ENCODE peak calls at places on chromosomes 13 and 19, in six cellular contexts. H is K562, T is NB4, D is A549, B is GM12878, X is HepG2. Q is an unnamed sample.

GRCh38 chr19:36963262-36963661 is 47.1 kb downstream of the ZNF568 start:
- DNase-seq in H (no peak), T (no peak), D (no peak), B (no peak), X (no peak), Q (no peak)

GRCh38 chr19:10544242-10544752 is 593 bp downstream of the ATG4D start:
- DNase-seq in H (peak; percentile 65), T (peak; percentile 65), D (no peak), B (no peak), X (no peak), Q (no peak)

GRCh38 chr13:112822851-112823250 is 133.0 kb downstream of the ATP11A start:
- DNase-seq in H (no peak), T (no peak), D (no peak), B (no peak), X (no peak), Q (no peak)

GRCh38 chr13:60425332-60425731 is 28.3 kb downstream of the TDRD3 start:
- DNase-seq in H (no peak), T (no peak), D (no peak), B (no peak), X (no peak), Q (no peak)

GRCh38 chr13:26051231-26052135 is at the start of gene SHISA2:
- DNase-seq in H (no peak), T (peak; percentile 72), D (no peak), B (no peak), X (no peak), Q (peak; percentile 69)

GRCh38 chr19:54653181-54653809 is 9.5 kb upstream of the LILRB4 start:
- DNase-seq in H (peak; percentile 58), T (peak; percentile 56), D (peak; percentile 67), B (no peak), X (peak; percentile 8), Q (peak; percentile 22)

GRCh38 chr19:14354445-14354844 is 26.8 kb upstream of the ADGRE5 start:
- DNase-seq in H (peak; percentile 83), T (no peak), D (no peak), B (no peak), X (no peak), Q (no peak)

GRCh38 chr13:103130681-103131210 is 64.5 kb upstream of the SLC10A2 start:
- DNase-seq in H (no peak), T (no peak), D (no peak), B (peak; percentile 71), X (peak; percentile 3), Q (no peak)

GRCh38 chr19:34835952-34836351 is 62.9 kb upstream of the ZNF599 start:
- DNase-seq in H (no peak), T (no peak), D (no peak), B (no peak), X (no peak), Q (no peak)

GRCh38 chr13:39159393-39159792 is 121.1 kb downstream of the NHLRC3 start:
- DNase-seq in H (no peak), T (no peak), D (no peak), B (no peak), X (no peak), Q (peak; percentile 26)

GRCh38 chr13:30364876-30365275 is 57.4 kb upstream of the UBE2L5 start:
- DNase-seq in H (no peak), T (no peak), D (no peak), B (no peak), X (no peak), Q (peak; percentile 95)

GRCh38 chr19:33508009-33508408 is 13.6 kb downstream of the PEPD start:
- DNase-seq in H (no peak), T (no peak), D (no peak), B (no peak), X (no peak), Q (no peak)

GRCh38 chr13:50129923-50130685 is 114.9 kb downstream of the KCNRG start:
- DNase-seq in H (no peak), T (peak; percentile 69), D (peak; percentile 6), B (no peak), X (no peak), Q (no peak)

GRCh38 chr13:101303512-101303911 is 112.8 kb downstream of the NALCN start:
- DNase-seq in H (no peak), T (peak; percentile 8), D (no peak), B (no peak), X (no peak), Q (no peak)

GRCh38 chr19:35019144-35019543 is 11.1 kb upstream of the SCN1B start:
- DNase-seq in H (no peak), T (no peak), D (no peak), B (no peak), X (no peak), Q (no peak)

GRCh38 chr19:35642312-35642711 is 767 bp downstream of the ETV2 start:
- DNase-seq in H (no peak), T (no peak), D (no peak), B (no peak), X (no peak), Q (no peak)

DNA sequence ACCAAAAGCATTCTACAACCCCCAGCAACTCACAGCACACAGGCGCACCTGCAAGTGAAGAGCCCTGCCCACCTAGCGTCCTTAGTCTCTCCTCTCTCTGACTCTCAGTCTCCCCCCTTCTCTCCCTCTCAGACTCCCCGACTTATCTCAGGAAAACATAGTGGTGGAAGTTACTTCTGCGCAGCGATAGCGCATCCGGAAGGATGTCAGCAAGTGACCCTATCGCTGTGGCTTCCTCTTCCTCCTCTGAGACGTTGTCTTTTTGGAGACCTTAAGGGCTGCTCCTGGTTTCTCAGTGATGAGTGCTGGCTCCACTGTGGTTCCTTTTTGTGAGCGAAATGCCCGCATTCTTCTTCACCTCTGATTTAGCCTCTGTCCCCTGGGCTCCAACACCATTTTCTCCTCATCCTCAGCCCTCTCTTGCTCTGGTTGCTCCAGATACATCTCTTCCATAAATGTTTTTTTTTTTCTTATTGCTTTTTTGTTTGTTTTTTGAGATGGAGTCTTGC is 1.4 kb upstream of the YIF1B start:
- DNase-seq in H (peak; percentile 91), T (peak; percentile 58), D (no peak), B (no peak), X (no peak), Q (peak; percentile 66)
- H3K4me3 ChIP-seq in H (peak overlapping the region; percentile 38), T (peak overlapping the region; percentile 38), D (no peak overlapping the region), B (no peak overlapping the region), X (no peak overlapping the region), Q (no peak overlapping the region)

DNA sequence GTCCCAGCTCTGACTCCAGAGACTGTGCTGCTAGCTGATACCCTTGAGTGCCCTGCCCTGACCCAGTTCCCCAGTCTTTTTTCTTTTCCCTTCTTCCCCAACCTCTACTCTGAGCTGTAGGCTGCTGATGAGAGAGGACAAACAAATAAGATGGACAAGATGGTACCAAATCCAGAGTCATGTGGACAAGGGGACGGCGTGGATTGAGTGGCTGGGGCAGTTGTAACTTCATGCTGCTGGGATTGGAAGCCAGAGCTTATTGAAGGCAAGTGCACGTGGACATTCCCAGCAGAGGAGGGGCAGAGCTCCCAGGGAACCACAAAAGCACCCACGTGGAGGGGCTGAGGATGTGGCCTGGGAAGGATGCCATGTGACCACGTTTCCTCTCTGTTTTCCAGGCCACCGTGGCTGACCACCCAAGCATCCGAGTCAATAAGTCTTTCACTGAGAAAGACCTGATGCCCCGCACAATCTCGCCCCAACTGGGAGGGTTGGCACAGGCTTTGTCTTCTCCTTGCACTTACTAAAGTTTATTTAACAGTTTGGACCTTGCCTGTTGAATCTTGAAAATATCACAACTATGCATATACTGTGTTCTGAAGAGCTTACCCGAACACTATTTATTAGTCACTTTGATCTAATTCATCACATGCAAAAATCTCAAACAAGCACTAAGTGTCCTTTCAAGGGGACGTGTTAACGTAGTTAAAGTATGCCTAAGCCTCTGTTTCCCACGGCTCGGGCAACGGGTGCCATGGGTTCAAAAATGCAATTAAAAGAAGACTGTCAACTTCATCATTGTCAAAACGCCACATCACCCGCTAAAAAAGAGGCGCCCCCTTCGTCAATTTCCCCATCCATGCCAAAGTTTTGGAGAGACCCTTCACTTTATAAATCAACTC is 323.1 kb upstream of the ZNF507 start:
- DNase-seq in H (no peak), T (no peak), D (no peak), B (no peak), X (no peak), Q (no peak)
- TF ChIP-seq MYC in H (no peak), T (no peak), D (no peak), B (no peak), X (no peak), Q (no peak)

DNA sequence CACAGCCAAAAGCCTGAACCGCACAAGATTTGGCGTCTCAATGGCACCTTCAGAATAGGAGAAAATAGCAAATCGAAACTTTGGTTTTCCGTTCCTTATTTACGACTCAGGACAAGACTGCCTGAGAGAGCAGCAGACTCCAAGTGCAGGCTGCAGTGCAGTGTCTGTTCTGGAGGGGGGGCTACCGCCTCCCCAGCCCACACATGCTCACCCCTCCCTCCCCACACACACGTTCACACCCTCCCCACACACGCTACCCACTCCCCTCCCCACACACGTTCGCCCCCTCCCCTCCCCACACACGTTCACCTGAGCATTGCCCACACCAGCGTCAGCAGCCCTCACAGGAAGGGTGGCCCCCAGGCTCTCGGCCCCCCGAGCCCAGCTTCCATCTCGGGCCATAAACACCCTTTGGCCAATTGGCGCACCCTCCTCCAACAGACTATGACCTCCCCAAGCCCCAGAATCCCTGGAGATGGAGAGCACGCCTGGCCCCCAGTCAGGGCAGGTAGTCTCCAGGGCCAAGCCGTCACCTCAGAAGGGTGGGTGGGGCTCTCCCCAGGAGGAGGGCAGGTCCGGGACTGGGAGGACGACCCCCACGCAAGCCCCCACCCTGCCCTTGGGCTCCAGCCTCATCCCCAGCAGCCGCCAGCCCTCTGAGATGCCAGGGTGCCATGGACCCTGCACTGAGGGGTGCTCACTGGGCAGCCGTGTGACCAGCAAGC is 27.6 kb downstream of the RASA3 start:
- DNase-seq in H (no peak), T (no peak), D (no peak), B (no peak), X (no peak), Q (no peak)
- H3K4me3 ChIP-seq in H (no peak overlapping the region), T (no peak overlapping the region), D (no peak overlapping the region), B (no peak overlapping the region), X (no peak overlapping the region), Q (no peak overlapping the region)

DNA sequence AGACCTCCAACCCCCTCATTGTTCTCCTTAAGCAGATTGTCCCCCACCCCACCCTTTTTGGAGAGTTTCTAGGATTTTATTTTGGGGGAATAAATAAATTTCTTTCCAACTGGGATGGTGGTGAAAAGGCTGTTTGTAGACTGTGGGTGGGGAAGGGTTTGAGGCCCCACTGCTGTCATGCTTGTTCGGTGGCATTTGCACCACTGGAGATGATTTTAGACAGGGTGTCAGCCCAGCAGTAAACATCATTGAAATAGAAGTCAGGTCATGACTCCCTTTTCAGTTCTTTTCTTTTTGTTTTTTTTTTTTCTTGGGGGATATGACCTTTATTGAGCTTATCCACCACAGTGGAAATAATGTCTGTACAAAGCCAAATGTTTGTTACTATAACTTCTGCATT is 14.0 kb downstream of the UBAC2 start:
- DNase-seq in H (no peak), T (no peak), D (no peak), B (no peak), X (no peak), Q (peak; percentile 26)
- TF ChIP-seq MYC in H (no peak), T (no peak), D (no peak), B (no peak), X (no peak), Q (no peak)

Q was measured in endothelial cell of umbilical vein.